ENCODE peak calls at places on chromosomes 5 and 9, in seven cellular contexts. One of them, this sample, is unnamed.
A peak's percentile ranks its signal among the peaks of the same experiment; 100 is the strongest.

GRCh38 chr9:71725590-71726338 is 42.5 kb downstream of the CEMIP2 start:
- DNase-seq in progenitor cell of endocrine pancreas: no peak
- DNase-seq in endothelial cell of umbilical vein: peak; percentile 46
- DNase-seq in A172: peak; percentile 39
- DNase-seq in hippocampal formation: no peak
- DNase-seq in non-pigmented ciliary epithelial cell: no peak
- DNase-seq in NCI-H446: no peak
- DNase-seq in this sample: no peak

GRCh38 chr5:50744761-50745160 is 78.3 kb downstream of the PARP8 start:
- DNase-seq in NCI-H446: no peak
- DNase-seq in non-pigmented ciliary epithelial cell: peak; percentile 13
- DNase-seq in hippocampal formation: no peak
- DNase-seq in A172: peak; percentile 5
- DNase-seq in endothelial cell of umbilical vein: no peak
- DNase-seq in progenitor cell of endocrine pancreas: no peak
- DNase-seq in this sample: no peak

GRCh38 chr5:25862276-25862675 is 1176.1 kb downstream of the CDH9 start:
- DNase-seq in non-pigmented ciliary epithelial cell: no peak
- DNase-seq in NCI-H446: no peak
- DNase-seq in progenitor cell of endocrine pancreas: no peak
- DNase-seq in hippocampal formation: no peak
- DNase-seq in A172: no peak
- DNase-seq in endothelial cell of umbilical vein: no peak
- DNase-seq in this sample: peak; percentile 2

GRCh38 chr5:79111960-79112702 is 522 bp downstream of the BHMT start:
- DNase-seq in NCI-H446: no peak
- DNase-seq in endothelial cell of umbilical vein: no peak
- DNase-seq in progenitor cell of endocrine pancreas: no peak
- DNase-seq in A172: no peak
- DNase-seq in non-pigmented ciliary epithelial cell: no peak
- DNase-seq in hippocampal formation: no peak
- DNase-seq in this sample: no peak

GRCh38 chr5:111998871-111999270 is 241.9 kb upstream of the NREP start:
- DNase-seq in hippocampal formation: no peak
- DNase-seq in endothelial cell of umbilical vein: no peak
- DNase-seq in non-pigmented ciliary epithelial cell: no peak
- DNase-seq in NCI-H446: no peak
- DNase-seq in A172: no peak
- DNase-seq in progenitor cell of endocrine pancreas: no peak
- DNase-seq in this sample: no peak

GRCh38 chr5:96714951-96715451 is 52.8 kb downstream of the CAST start:
- DNase-seq in non-pigmented ciliary epithelial cell: no peak
- DNase-seq in hippocampal formation: no peak
- DNase-seq in NCI-H446: no peak
- DNase-seq in A172: no peak
- DNase-seq in progenitor cell of endocrine pancreas: no peak
- DNase-seq in endothelial cell of umbilical vein: peak; percentile 50
- DNase-seq in this sample: peak; percentile 71

GRCh38 chr5:133690746-133691145 is 78.4 kb upstream of the FSTL4 start:
- DNase-seq in non-pigmented ciliary epithelial cell: no peak
- DNase-seq in endothelial cell of umbilical vein: no peak
- DNase-seq in A172: no peak
- DNase-seq in hippocampal formation: no peak
- DNase-seq in NCI-H446: no peak
- DNase-seq in progenitor cell of endocrine pancreas: no peak
- DNase-seq in this sample: no peak

GRCh38 chr5:107215581-107215980 is 455.2 kb downstream of the EFNA5 start:
- DNase-seq in A172: peak; percentile 26
- DNase-seq in progenitor cell of endocrine pancreas: no peak
- DNase-seq in endothelial cell of umbilical vein: peak; percentile 48
- DNase-seq in non-pigmented ciliary epithelial cell: no peak
- DNase-seq in hippocampal formation: no peak
- DNase-seq in NCI-H446: no peak
- DNase-seq in this sample: no peak

GRCh38 chr9:113649054-113649453 is 185.5 kb downstream of the RGS3 start:
- DNase-seq in non-pigmented ciliary epithelial cell: no peak
- DNase-seq in hippocampal formation: peak; percentile 95
- DNase-seq in progenitor cell of endocrine pancreas: no peak
- DNase-seq in NCI-H446: peak; percentile 52
- DNase-seq in endothelial cell of umbilical vein: peak; percentile 64
- DNase-seq in A172: no peak
- DNase-seq in this sample: peak; percentile 60

GRCh38 chr5:97550164-97550563 is 367.1 kb upstream of the RIOK2 start:
- DNase-seq in progenitor cell of endocrine pancreas: no peak
- DNase-seq in NCI-H446: no peak
- DNase-seq in A172: peak; percentile 64
- DNase-seq in non-pigmented ciliary epithelial cell: no peak
- DNase-seq in endothelial cell of umbilical vein: peak; percentile 48
- DNase-seq in hippocampal formation: no peak
- DNase-seq in this sample: no peak

GRCh38 chr9:130128782-130129424 is 43.3 kb upstream of the NCS1 start:
- DNase-seq in progenitor cell of endocrine pancreas: no peak
- DNase-seq in A172: peak; percentile 37
- DNase-seq in hippocampal formation: peak; percentile 48
- DNase-seq in NCI-H446: no peak
- DNase-seq in non-pigmented ciliary epithelial cell: peak; percentile 90
- DNase-seq in endothelial cell of umbilical vein: peak; percentile 22
- DNase-seq in this sample: no peak

GRCh38 chr5:180463216-180463900 is 30.8 kb upstream of the CNOT6 start:
- DNase-seq in progenitor cell of endocrine pancreas: no peak
- DNase-seq in hippocampal formation: no peak
- DNase-seq in NCI-H446: no peak
- DNase-seq in non-pigmented ciliary epithelial cell: no peak
- DNase-seq in A172: no peak
- DNase-seq in endothelial cell of umbilical vein: no peak
- DNase-seq in this sample: no peak

GRCh38 chr5:94613583-94613982 is 4.8 kb downstream of the KIAA0825 start:
- DNase-seq in progenitor cell of endocrine pancreas: no peak
- DNase-seq in hippocampal formation: no peak
- DNase-seq in non-pigmented ciliary epithelial cell: no peak
- DNase-seq in NCI-H446: peak; percentile 14
- DNase-seq in A172: no peak
- DNase-seq in endothelial cell of umbilical vein: peak; percentile 24
- DNase-seq in this sample: peak; percentile 37

GRCh38 chr5:139898981-139899380 is 103.4 kb downstream of the PSD2 start:
- DNase-seq in NCI-H446: no peak
- DNase-seq in A172: no peak
- DNase-seq in progenitor cell of endocrine pancreas: no peak
- DNase-seq in endothelial cell of umbilical vein: no peak
- DNase-seq in hippocampal formation: no peak
- DNase-seq in non-pigmented ciliary epithelial cell: no peak
- DNase-seq in this sample: no peak

GRCh38 chr5:139494256-139494655 is 11.7 kb upstream of the STING1 start:
- DNase-seq in non-pigmented ciliary epithelial cell: no peak
- DNase-seq in NCI-H446: no peak
- DNase-seq in endothelial cell of umbilical vein: no peak
- DNase-seq in progenitor cell of endocrine pancreas: no peak
- DNase-seq in hippocampal formation: no peak
- DNase-seq in A172: no peak
- DNase-seq in this sample: no peak

This sample was measured in NCI-H82.